ENCODE peak calls at places on chromosomes 13 and 19, in four cellular contexts. U is WTC11, F is K562, G is HepG2. Y is an unnamed sample.

GRCh38 chr13:79709526-79709925 is 228.6 kb downstream of the NDFIP2 start:
- DNase-seq in U (no peak), F (no peak), G (no peak), Y (no peak)

GRCh38 chr13:71786815-71787214 is 80.2 kb downstream of the DACH1 start:
- DNase-seq in U (no peak), F (no peak), G (no peak), Y (no peak)

GRCh38 chr13:85603735-85604134 is 195.5 kb downstream of the SLITRK6 start:
- DNase-seq in U (no peak), F (no peak), G (no peak), Y (peak; percentile 19)

GRCh38 chr19:11017275-11018035 is 56.6 kb downstream of the SMARCA4 start:
- DNase-seq in U (no peak), F (no peak), G (no peak), Y (no peak)

GRCh38 chr13:71856548-71856947 is 10.5 kb downstream of the DACH1 start:
- DNase-seq in U (no peak), F (no peak), G (no peak), Y (no peak)

GRCh38 chr19:44875666-44876418 is 15.2 kb upstream of the TOMM40 start:
- DNase-seq in U (no peak), F (no peak), G (no peak), Y (no peak)

GRCh38 chr19:2962018-2962670 is 15.2 kb upstream of the TLE6 start:
- DNase-seq in U (peak; percentile 52), F (peak; percentile 66), G (peak; percentile 70), Y (peak; percentile 77)

GRCh38 chr19:14073232-14073924 is 792 bp downstream of the MISP3 start:
- DNase-seq in U (peak; percentile 71), F (peak; percentile 84), G (no peak), Y (peak; percentile 92)

GRCh38 chr19:29866011-29866410 is 54.2 kb downstream of the CCNE1 start:
- DNase-seq in U (no peak), F (no peak), G (no peak), Y (no peak)

GRCh38 chr13:50742353-50742752 is 101.1 kb downstream of the DLEU7 start:
- DNase-seq in U (no peak), F (no peak), G (no peak), Y (no peak)

GRCh38 chr19:46610851-46611770 is 10.0 kb downstream of the CALM3 start:
- DNase-seq in U (peak; percentile 8), F (no peak), G (no peak), Y (peak; percentile 10)

DNA sequence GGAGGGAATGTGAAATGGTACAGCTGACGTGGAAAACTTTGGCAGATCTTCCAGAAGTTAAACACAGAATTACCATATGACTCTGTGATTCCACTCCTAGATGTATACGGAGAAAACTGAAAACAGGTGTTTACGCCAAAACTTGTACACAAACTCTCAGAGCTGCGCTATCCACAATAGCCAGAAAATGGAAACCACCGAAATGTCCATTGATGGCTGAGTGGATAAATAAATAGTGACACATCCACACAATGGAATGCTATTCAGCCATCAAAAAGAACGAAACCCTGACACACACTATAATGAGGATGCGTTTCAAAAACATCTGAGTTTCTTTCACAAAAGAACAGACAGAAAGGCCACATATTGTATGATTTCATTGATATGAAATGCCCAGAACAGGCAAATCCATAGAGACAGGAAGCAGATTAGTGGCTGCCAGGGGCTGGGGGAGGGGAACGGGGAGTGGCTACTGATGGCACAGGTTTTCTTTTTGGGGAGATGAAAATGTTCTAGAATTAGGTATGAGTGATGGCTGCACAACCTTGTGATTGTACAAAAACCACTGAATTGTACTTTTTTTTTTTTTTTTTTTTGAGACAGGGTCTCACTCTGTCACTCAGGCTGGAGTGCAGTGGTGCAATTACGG is 33.0 kb downstream of the IL12RB1 start:
- DNase-seq in U (no peak), F (no peak), G (no peak), Y (no peak)
- TF ChIP-seq FOXJ3 in U (no peak), F (no peak), G (no peak), Y (no peak)

DNA sequence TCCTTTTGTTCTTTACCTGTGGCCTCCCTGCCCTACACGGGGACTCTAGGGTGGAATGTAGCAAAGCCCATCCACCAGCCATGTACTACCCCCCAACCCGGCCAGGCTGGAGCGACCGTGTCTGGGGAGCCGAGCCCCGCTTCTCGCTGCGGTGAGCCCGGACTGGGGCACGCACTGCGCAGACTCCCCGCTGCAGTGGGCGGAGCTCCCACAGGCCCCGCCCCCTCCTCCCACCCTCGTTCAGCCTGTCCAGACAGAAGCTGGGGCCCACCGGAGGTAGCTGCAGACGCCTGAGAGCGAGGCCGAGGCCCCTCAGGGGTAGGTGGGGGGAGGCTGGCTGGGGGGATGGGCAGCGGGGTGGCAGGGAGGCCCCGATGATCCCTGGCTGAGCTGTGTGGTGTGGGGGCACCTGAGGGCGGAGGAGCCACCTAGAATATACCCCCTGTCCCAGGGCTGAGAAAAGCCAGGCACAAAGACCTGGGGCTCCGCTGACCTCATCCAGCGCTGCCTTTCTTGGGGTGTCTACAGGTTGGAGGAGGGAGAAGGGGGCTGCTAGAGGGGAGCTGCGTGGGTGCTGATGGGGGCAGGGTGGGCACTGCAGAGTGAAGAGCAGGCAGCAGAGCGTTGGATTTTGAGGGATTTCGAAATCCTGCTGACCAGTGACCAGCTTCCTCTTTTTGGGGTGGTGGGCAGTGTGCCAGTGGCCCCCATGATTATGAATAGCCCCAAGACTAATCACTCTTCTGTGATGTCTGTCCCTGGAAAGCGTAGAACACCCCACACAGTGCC is 17.3 kb downstream of the PLD3 start:
- DNase-seq in U (peak; percentile 89), F (peak; percentile 97), G (no peak), Y (peak; percentile 99)
- TF ChIP-seq FOXJ3 in U (no peak), F (no peak), G (no peak), Y (no peak)

GRCh38 chr13:94825507-94825906 is 113.2 kb upstream of the SOX21 start:
- DNase-seq in U (peak; percentile 75), F (no peak), G (no peak), Y (peak; percentile 7)
- TF ChIP-seq FOXJ3 in U (no peak), F (no peak), G (no peak), Y (no peak)

DNA sequence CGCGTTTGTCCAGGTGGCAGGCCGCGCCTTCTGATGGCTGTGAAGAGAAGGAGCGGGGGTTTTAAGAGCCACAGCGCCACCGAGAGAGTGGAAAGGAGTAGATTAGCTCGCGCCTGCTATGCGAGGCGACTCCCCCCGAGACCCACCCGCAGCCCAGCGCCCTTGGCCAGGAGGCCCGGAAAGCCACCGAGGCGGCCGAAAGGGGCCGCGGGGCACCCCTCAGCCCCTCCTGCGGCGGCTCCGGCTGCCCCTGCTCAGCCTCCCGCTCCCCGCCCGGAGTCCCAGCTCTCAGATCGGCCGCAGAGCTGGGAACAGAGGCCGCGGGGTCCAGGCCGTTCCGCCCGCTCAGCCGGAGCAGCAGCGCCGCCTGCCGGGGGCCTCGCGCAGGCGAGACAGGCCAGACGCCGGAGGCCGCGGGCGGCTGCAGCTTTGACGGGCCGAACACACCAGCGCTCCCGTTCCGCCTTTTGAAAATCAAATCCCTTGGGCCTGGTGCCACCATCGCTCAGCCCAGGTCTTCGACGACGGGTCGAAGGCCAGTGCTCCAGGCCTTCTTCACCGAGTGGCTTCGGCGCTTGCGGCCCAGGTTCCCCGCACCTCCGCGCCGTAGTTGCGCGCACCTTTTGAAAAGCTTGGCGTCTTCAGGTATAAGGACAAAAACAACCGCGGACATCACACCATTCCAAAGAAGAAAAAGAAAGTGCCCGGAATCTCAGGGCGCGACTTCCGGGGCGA is 15.3 kb downstream of the CDX2 start:
- DNase-seq in U (peak; percentile 91), F (peak; percentile 66), G (peak; percentile 19), Y (peak; percentile 90)
- TF ChIP-seq FOXJ3 in U (no peak), F (no peak), G (no peak), Y (no peak)

DNA sequence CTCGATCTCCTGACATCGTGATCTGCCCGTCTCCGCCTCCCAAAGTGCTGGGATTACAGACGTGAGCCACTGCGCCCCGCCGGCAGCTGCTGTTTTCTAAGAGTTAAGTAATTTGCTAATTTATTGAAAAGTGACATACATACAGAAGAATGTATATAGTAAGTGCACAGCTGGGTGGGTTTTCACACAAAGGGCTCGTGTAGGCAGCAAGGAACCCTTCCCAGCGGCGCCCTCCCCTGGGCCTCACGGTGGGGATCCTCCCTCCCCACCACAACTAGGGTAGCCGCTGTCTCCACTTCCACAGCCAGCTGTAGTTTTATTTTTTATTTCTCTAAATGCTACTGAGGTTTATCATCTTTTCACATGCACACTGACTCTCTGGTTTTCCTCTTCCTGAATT is 64.9 kb downstream of the CRYL1 start:
- DNase-seq in U (no peak), F (no peak), G (no peak), Y (no peak)
- TF ChIP-seq FOXJ3 in U (no peak), F (no peak), G (no peak), Y (no peak)

GRCh38 chr19:48400018-48400742 is 6.7 kb downstream of the GRIN2D start:
- DNase-seq in U (peak; percentile 90), F (peak; percentile 83), G (peak; percentile 50), Y (peak; percentile 65)
- TF ChIP-seq FOXJ3 in U (no peak), F (no peak), G (no peak), Y (no peak)

Y was measured in SK-N-SH.